ENCODE peak calls at places on chromosomes 2 and 18, in five cellular contexts. One of them, this sample, is unnamed.

GRCh38 chr2:231923951-231924888 is 2.0 kb downstream of the NPPC start:
- ATAC-seq in right cardiac atrium: no peak
- ATAC-seq in left cardiac atrium: no peak
- ATAC-seq in activated naive CD4-positive, alpha-beta T cell treated with anti-CD3 and anti-CD28 coated beads, Interleukin-2, amount 50 U/mL, for 72 hours: no peak
- ATAC-seq in activated B cell treated with CpG ODN at 0.5 μM for 24 hours: no peak
- ATAC-seq in this sample: no peak

GRCh38 chr2:172804423-172804822 is 68.8 kb downstream of the RAPGEF4 start:
- ATAC-seq in left cardiac atrium: no peak
- ATAC-seq in right cardiac atrium: no peak
- ATAC-seq in activated naive CD4-positive, alpha-beta T cell treated with anti-CD3 and anti-CD28 coated beads, Interleukin-2, amount 50 U/mL, for 72 hours: no peak
- ATAC-seq in activated B cell treated with CpG ODN at 0.5 μM for 24 hours: no peak
- ATAC-seq in this sample: no peak

GRCh38 chr2:47267389-47268086 is 112.4 kb upstream of the STPG4 start:
- ATAC-seq in activated B cell treated with CpG ODN at 0.5 μM for 24 hours: no peak
- ATAC-seq in left cardiac atrium: no peak
- ATAC-seq in right cardiac atrium: no peak
- ATAC-seq in activated naive CD4-positive, alpha-beta T cell treated with anti-CD3 and anti-CD28 coated beads, Interleukin-2, amount 50 U/mL, for 72 hours: no peak
- ATAC-seq in this sample: no peak

GRCh38 chr2:156098506-156098905 is 234.0 kb downstream of the NR4A2 start:
- ATAC-seq in activated naive CD4-positive, alpha-beta T cell treated with anti-CD3 and anti-CD28 coated beads, Interleukin-2, amount 50 U/mL, for 72 hours: no peak
- ATAC-seq in right cardiac atrium: no peak
- ATAC-seq in activated B cell treated with CpG ODN at 0.5 μM for 24 hours: no peak
- ATAC-seq in left cardiac atrium: no peak
- ATAC-seq in this sample: no peak

GRCh38 chr2:159256159-159256558 is 30.3 kb downstream of the WDSUB1 start:
- ATAC-seq in right cardiac atrium: no peak
- ATAC-seq in left cardiac atrium: no peak
- ATAC-seq in activated B cell treated with CpG ODN at 0.5 μM for 24 hours: no peak
- ATAC-seq in activated naive CD4-positive, alpha-beta T cell treated with anti-CD3 and anti-CD28 coated beads, Interleukin-2, amount 50 U/mL, for 72 hours: no peak
- ATAC-seq in this sample: no peak

GRCh38 chr18:37529863-37530262 is 35.7 kb downstream of the CELF4 start:
- ATAC-seq in activated B cell treated with CpG ODN at 0.5 μM for 24 hours: no peak
- ATAC-seq in right cardiac atrium: no peak
- ATAC-seq in left cardiac atrium: peak; percentile 23
- ATAC-seq in activated naive CD4-positive, alpha-beta T cell treated with anti-CD3 and anti-CD28 coated beads, Interleukin-2, amount 50 U/mL, for 72 hours: no peak
- ATAC-seq in this sample: peak; percentile 65

GRCh38 chr18:12307251-12307736 is 747 bp upstream of the TUBB6 start:
- ATAC-seq in left cardiac atrium: peak; percentile 46
- ATAC-seq in activated B cell treated with CpG ODN at 0.5 μM for 24 hours: peak; percentile 14
- ATAC-seq in activated naive CD4-positive, alpha-beta T cell treated with anti-CD3 and anti-CD28 coated beads, Interleukin-2, amount 50 U/mL, for 72 hours: peak; percentile 11
- ATAC-seq in right cardiac atrium: peak; percentile 52
- ATAC-seq in this sample: peak; percentile 41

GRCh38 chr2:19541884-19542283 is 183.5 kb upstream of the OSR1 start:
- ATAC-seq in activated B cell treated with CpG ODN at 0.5 μM for 24 hours: no peak
- ATAC-seq in left cardiac atrium: no peak
- ATAC-seq in activated naive CD4-positive, alpha-beta T cell treated with anti-CD3 and anti-CD28 coated beads, Interleukin-2, amount 50 U/mL, for 72 hours: no peak
- ATAC-seq in right cardiac atrium: no peak
- ATAC-seq in this sample: no peak

GRCh38 chr2:70732736-70733427 is 35.1 kb downstream of the ADD2 start:
- ATAC-seq in right cardiac atrium: no peak
- ATAC-seq in activated naive CD4-positive, alpha-beta T cell treated with anti-CD3 and anti-CD28 coated beads, Interleukin-2, amount 50 U/mL, for 72 hours: no peak
- ATAC-seq in left cardiac atrium: no peak
- ATAC-seq in activated B cell treated with CpG ODN at 0.5 μM for 24 hours: no peak
- ATAC-seq in this sample: no peak

GRCh38 chr2:83742117-83742782 is 716.8 kb downstream of the SUCLG1 start:
- ATAC-seq in right cardiac atrium: peak; percentile 82
- ATAC-seq in left cardiac atrium: peak; percentile 30
- ATAC-seq in activated B cell treated with CpG ODN at 0.5 μM for 24 hours: no peak
- ATAC-seq in activated naive CD4-positive, alpha-beta T cell treated with anti-CD3 and anti-CD28 coated beads, Interleukin-2, amount 50 U/mL, for 72 hours: no peak
- ATAC-seq in this sample: no peak

GRCh38 chr2:233281986-233282603 is 25.5 kb upstream of the SAG start:
- ATAC-seq in right cardiac atrium: no peak
- ATAC-seq in activated B cell treated with CpG ODN at 0.5 μM for 24 hours: no peak
- ATAC-seq in left cardiac atrium: peak; percentile 53
- ATAC-seq in activated naive CD4-positive, alpha-beta T cell treated with anti-CD3 and anti-CD28 coated beads, Interleukin-2, amount 50 U/mL, for 72 hours: no peak
- ATAC-seq in this sample: no peak

GRCh38 chr2:85785027-85785822 is 31.4 kb downstream of the ATOH8 start:
- ATAC-seq in activated B cell treated with CpG ODN at 0.5 μM for 24 hours: no peak
- ATAC-seq in activated naive CD4-positive, alpha-beta T cell treated with anti-CD3 and anti-CD28 coated beads, Interleukin-2, amount 50 U/mL, for 72 hours: no peak
- ATAC-seq in left cardiac atrium: peak; percentile 67
- ATAC-seq in right cardiac atrium: peak; percentile 68
- ATAC-seq in this sample: peak; percentile 58

GRCh38 chr2:105977212-105977611 is 216.9 kb downstream of the UXS1 start:
- ATAC-seq in activated B cell treated with CpG ODN at 0.5 μM for 24 hours: no peak
- ATAC-seq in activated naive CD4-positive, alpha-beta T cell treated with anti-CD3 and anti-CD28 coated beads, Interleukin-2, amount 50 U/mL, for 72 hours: peak; percentile 81
- ATAC-seq in right cardiac atrium: no peak
- ATAC-seq in left cardiac atrium: no peak
- ATAC-seq in this sample: no peak

GRCh38 chr2:43139996-43140621 is 86.3 kb downstream of the ZFP36L2 start:
- ATAC-seq in activated naive CD4-positive, alpha-beta T cell treated with anti-CD3 and anti-CD28 coated beads, Interleukin-2, amount 50 U/mL, for 72 hours: peak; percentile 65
- ATAC-seq in activated B cell treated with CpG ODN at 0.5 μM for 24 hours: no peak
- ATAC-seq in right cardiac atrium: peak; percentile 76
- ATAC-seq in left cardiac atrium: peak; percentile 62
- ATAC-seq in this sample: no peak

GRCh38 chr2:50953021-50953420 is 78.9 kb downstream of the NRXN1 start:
- ATAC-seq in activated naive CD4-positive, alpha-beta T cell treated with anti-CD3 and anti-CD28 coated beads, Interleukin-2, amount 50 U/mL, for 72 hours: no peak
- ATAC-seq in activated B cell treated with CpG ODN at 0.5 μM for 24 hours: no peak
- ATAC-seq in left cardiac atrium: no peak
- ATAC-seq in right cardiac atrium: no peak
- ATAC-seq in this sample: no peak

GRCh38 chr2:28293416-28293815 is 99.2 kb upstream of the FOSL2 start:
- ATAC-seq in activated B cell treated with CpG ODN at 0.5 μM for 24 hours: no peak
- ATAC-seq in right cardiac atrium: no peak
- ATAC-seq in left cardiac atrium: no peak
- ATAC-seq in activated naive CD4-positive, alpha-beta T cell treated with anti-CD3 and anti-CD28 coated beads, Interleukin-2, amount 50 U/mL, for 72 hours: no peak
- ATAC-seq in this sample: no peak

GRCh38 chr2:88165604-88166003 is 4.5 kb upstream of the THNSL2 start:
- ATAC-seq in left cardiac atrium: no peak
- ATAC-seq in activated naive CD4-positive, alpha-beta T cell treated with anti-CD3 and anti-CD28 coated beads, Interleukin-2, amount 50 U/mL, for 72 hours: no peak
- ATAC-seq in activated B cell treated with CpG ODN at 0.5 μM for 24 hours: no peak
- ATAC-seq in right cardiac atrium: no peak
- ATAC-seq in this sample: no peak

GRCh38 chr2:134131681-134132486 is 122.0 kb upstream of the MGAT5 start:
- ATAC-seq in activated naive CD4-positive, alpha-beta T cell treated with anti-CD3 and anti-CD28 coated beads, Interleukin-2, amount 50 U/mL, for 72 hours: no peak
- ATAC-seq in activated B cell treated with CpG ODN at 0.5 μM for 24 hours: no peak
- ATAC-seq in right cardiac atrium: no peak
- ATAC-seq in left cardiac atrium: no peak
- ATAC-seq in this sample: no peak

GRCh38 chr2:203869207-203869606 is 1.6 kb downstream of the CTLA4 start:
- ATAC-seq in activated naive CD4-positive, alpha-beta T cell treated with anti-CD3 and anti-CD28 coated beads, Interleukin-2, amount 50 U/mL, for 72 hours: peak; percentile 4
- ATAC-seq in left cardiac atrium: no peak
- ATAC-seq in right cardiac atrium: no peak
- ATAC-seq in activated B cell treated with CpG ODN at 0.5 μM for 24 hours: no peak
- ATAC-seq in this sample: no peak

GRCh38 chr2:24402242-24403092 is 42.1 kb upstream of the ITSN2 start:
- ATAC-seq in left cardiac atrium: no peak
- ATAC-seq in activated naive CD4-positive, alpha-beta T cell treated with anti-CD3 and anti-CD28 coated beads, Interleukin-2, amount 50 U/mL, for 72 hours: no peak
- ATAC-seq in activated B cell treated with CpG ODN at 0.5 μM for 24 hours: no peak
- ATAC-seq in right cardiac atrium: peak; percentile 47
- ATAC-seq in this sample: no peak

GRCh38 chr2:233990261-233990798 is 60.2 kb upstream of the SPP2 start:
- ATAC-seq in activated naive CD4-positive, alpha-beta T cell treated with anti-CD3 and anti-CD28 coated beads, Interleukin-2, amount 50 U/mL, for 72 hours: peak; percentile 92
- ATAC-seq in left cardiac atrium: peak; percentile 65
- ATAC-seq in right cardiac atrium: no peak
- ATAC-seq in activated B cell treated with CpG ODN at 0.5 μM for 24 hours: peak; percentile 79
- ATAC-seq in this sample: peak; percentile 92

GRCh38 chr2:227606476-227606875 is 7.8 kb downstream of the SCYGR2 start:
- ATAC-seq in activated naive CD4-positive, alpha-beta T cell treated with anti-CD3 and anti-CD28 coated beads, Interleukin-2, amount 50 U/mL, for 72 hours: no peak
- ATAC-seq in left cardiac atrium: no peak
- ATAC-seq in right cardiac atrium: peak; percentile 40
- ATAC-seq in activated B cell treated with CpG ODN at 0.5 μM for 24 hours: no peak
- ATAC-seq in this sample: no peak

GRCh38 chr2:61978522-61978921 is 73.0 kb downstream of the COMMD1 start:
- ATAC-seq in right cardiac atrium: peak; percentile 88
- ATAC-seq in left cardiac atrium: peak; percentile 78
- ATAC-seq in activated B cell treated with CpG ODN at 0.5 μM for 24 hours: no peak
- ATAC-seq in activated naive CD4-positive, alpha-beta T cell treated with anti-CD3 and anti-CD28 coated beads, Interleukin-2, amount 50 U/mL, for 72 hours: no peak
- ATAC-seq in this sample: peak; percentile 54

GRCh38 chr18:13661051-13661778 is 65.1 kb downstream of the FAM210A start:
- ATAC-seq in left cardiac atrium: no peak
- ATAC-seq in activated B cell treated with CpG ODN at 0.5 μM for 24 hours: no peak
- ATAC-seq in activated naive CD4-positive, alpha-beta T cell treated with anti-CD3 and anti-CD28 coated beads, Interleukin-2, amount 50 U/mL, for 72 hours: no peak
- ATAC-seq in right cardiac atrium: peak; percentile 47
- ATAC-seq in this sample: no peak

GRCh38 chr2:172248381-172249173 is 145.9 kb upstream of the DLX2 start:
- ATAC-seq in activated B cell treated with CpG ODN at 0.5 μM for 24 hours: no peak
- ATAC-seq in activated naive CD4-positive, alpha-beta T cell treated with anti-CD3 and anti-CD28 coated beads, Interleukin-2, amount 50 U/mL, for 72 hours: no peak
- ATAC-seq in right cardiac atrium: no peak
- ATAC-seq in left cardiac atrium: no peak
- ATAC-seq in this sample: no peak

GRCh38 chr2:9136997-9137819 is 69.4 kb upstream of the ASAP2 start:
- ATAC-seq in activated naive CD4-positive, alpha-beta T cell treated with anti-CD3 and anti-CD28 coated beads, Interleukin-2, amount 50 U/mL, for 72 hours: no peak
- ATAC-seq in left cardiac atrium: no peak
- ATAC-seq in activated B cell treated with CpG ODN at 0.5 μM for 24 hours: no peak
- ATAC-seq in right cardiac atrium: peak; percentile 30
- ATAC-seq in this sample: no peak

GRCh38 chr2:232713505-232713904 is 16.4 kb downstream of the GIGYF2 start:
- ATAC-seq in right cardiac atrium: no peak
- ATAC-seq in activated naive CD4-positive, alpha-beta T cell treated with anti-CD3 and anti-CD28 coated beads, Interleukin-2, amount 50 U/mL, for 72 hours: no peak
- ATAC-seq in activated B cell treated with CpG ODN at 0.5 μM for 24 hours: no peak
- ATAC-seq in left cardiac atrium: no peak
- ATAC-seq in this sample: no peak

GRCh38 chr2:86367501-86367778 is 30.0 kb upstream of the REEP1 start:
- ATAC-seq in activated B cell treated with CpG ODN at 0.5 μM for 24 hours: no peak
- ATAC-seq in left cardiac atrium: no peak
- ATAC-seq in right cardiac atrium: no peak
- ATAC-seq in activated naive CD4-positive, alpha-beta T cell treated with anti-CD3 and anti-CD28 coated beads, Interleukin-2, amount 50 U/mL, for 72 hours: no peak
- ATAC-seq in this sample: no peak

GRCh38 chr2:30334738-30335426 is 103.5 kb downstream of the LBH start:
- ATAC-seq in left cardiac atrium: peak; percentile 64
- ATAC-seq in activated B cell treated with CpG ODN at 0.5 μM for 24 hours: no peak
- ATAC-seq in right cardiac atrium: peak; percentile 44
- ATAC-seq in activated naive CD4-positive, alpha-beta T cell treated with anti-CD3 and anti-CD28 coated beads, Interleukin-2, amount 50 U/mL, for 72 hours: no peak
- ATAC-seq in this sample: no peak

GRCh38 chr2:7430869-7431641 is 513.8 kb downstream of the RNF144A start:
- ATAC-seq in activated naive CD4-positive, alpha-beta T cell treated with anti-CD3 and anti-CD28 coated beads, Interleukin-2, amount 50 U/mL, for 72 hours: peak; percentile 70
- ATAC-seq in right cardiac atrium: peak; percentile 63
- ATAC-seq in left cardiac atrium: peak; percentile 62
- ATAC-seq in activated B cell treated with CpG ODN at 0.5 μM for 24 hours: no peak
- ATAC-seq in this sample: peak; percentile 62

GRCh38 chr2:203893386-203893785 is 25.8 kb downstream of the CTLA4 start:
- ATAC-seq in activated naive CD4-positive, alpha-beta T cell treated with anti-CD3 and anti-CD28 coated beads, Interleukin-2, amount 50 U/mL, for 72 hours: no peak
- ATAC-seq in left cardiac atrium: peak; percentile 22
- ATAC-seq in activated B cell treated with CpG ODN at 0.5 μM for 24 hours: no peak
- ATAC-seq in right cardiac atrium: peak; percentile 65
- ATAC-seq in this sample: no peak

GRCh38 chr2:118388771-118389170 is 300.5 kb downstream of the INSIG2 start:
- ATAC-seq in right cardiac atrium: no peak
- ATAC-seq in activated B cell treated with CpG ODN at 0.5 μM for 24 hours: no peak
- ATAC-seq in activated naive CD4-positive, alpha-beta T cell treated with anti-CD3 and anti-CD28 coated beads, Interleukin-2, amount 50 U/mL, for 72 hours: no peak
- ATAC-seq in left cardiac atrium: no peak
- ATAC-seq in this sample: no peak

GRCh38 chr2:479031-479430 is 191.1 kb upstream of the ALKAL2 start:
- ATAC-seq in left cardiac atrium: no peak
- ATAC-seq in activated naive CD4-positive, alpha-beta T cell treated with anti-CD3 and anti-CD28 coated beads, Interleukin-2, amount 50 U/mL, for 72 hours: no peak
- ATAC-seq in activated B cell treated with CpG ODN at 0.5 μM for 24 hours: no peak
- ATAC-seq in right cardiac atrium: no peak
- ATAC-seq in this sample: no peak

GRCh38 chr2:63614983-63615945 is 26.5 kb downstream of the MDH1 start:
- ATAC-seq in activated B cell treated with CpG ODN at 0.5 μM for 24 hours: no peak
- ATAC-seq in activated naive CD4-positive, alpha-beta T cell treated with anti-CD3 and anti-CD28 coated beads, Interleukin-2, amount 50 U/mL, for 72 hours: no peak
- ATAC-seq in right cardiac atrium: no peak
- ATAC-seq in left cardiac atrium: no peak
- ATAC-seq in this sample: no peak

GRCh38 chr18:22606563-22607283 is 189.0 kb upstream of the CTAGE1 start:
- ATAC-seq in left cardiac atrium: no peak
- ATAC-seq in activated naive CD4-positive, alpha-beta T cell treated with anti-CD3 and anti-CD28 coated beads, Interleukin-2, amount 50 U/mL, for 72 hours: no peak
- ATAC-seq in right cardiac atrium: peak; percentile 32
- ATAC-seq in activated B cell treated with CpG ODN at 0.5 μM for 24 hours: no peak
- ATAC-seq in this sample: no peak

GRCh38 chr18:46624127-46624526 is 32.9 kb downstream of the LOXHD1 start:
- ATAC-seq in right cardiac atrium: no peak
- ATAC-seq in left cardiac atrium: peak; percentile 45
- ATAC-seq in activated B cell treated with CpG ODN at 0.5 μM for 24 hours: no peak
- ATAC-seq in activated naive CD4-positive, alpha-beta T cell treated with anti-CD3 and anti-CD28 coated beads, Interleukin-2, amount 50 U/mL, for 72 hours: peak; percentile 57
- ATAC-seq in this sample: no peak

GRCh38 chr2:125710561-125710960 is 945.4 kb upstream of the GYPC start:
- ATAC-seq in activated naive CD4-positive, alpha-beta T cell treated with anti-CD3 and anti-CD28 coated beads, Interleukin-2, amount 50 U/mL, for 72 hours: no peak
- ATAC-seq in right cardiac atrium: no peak
- ATAC-seq in left cardiac atrium: no peak
- ATAC-seq in activated B cell treated with CpG ODN at 0.5 μM for 24 hours: no peak
- ATAC-seq in this sample: no peak

GRCh38 chr2:50746526-50746925 is 285.4 kb downstream of the NRXN1 start:
- ATAC-seq in left cardiac atrium: no peak
- ATAC-seq in right cardiac atrium: no peak
- ATAC-seq in activated B cell treated with CpG ODN at 0.5 μM for 24 hours: no peak
- ATAC-seq in activated naive CD4-positive, alpha-beta T cell treated with anti-CD3 and anti-CD28 coated beads, Interleukin-2, amount 50 U/mL, for 72 hours: no peak
- ATAC-seq in this sample: no peak